ENCODE peak calls at places on chromosomes 6 and 20, in four cellular contexts. Y, N, K and G are unnamed samples.

GRCh38 chr6:34315780-34316179 is 67.0 kb upstream of the SMIM29 start:
- DNase-seq in K (no peak), Y (no peak), N (no peak), G (no peak)

GRCh38 chr6:79946242-79946641 is 1.1 kb downstream of the ELOVL4 start:
- DNase-seq in Y (peak), K (peak), N (no peak), G (no peak)

GRCh38 chr20:62844182-62844581 is 17.4 kb downstream of the TCFL5 start:
- DNase-seq in Y (no peak), K (no peak), N (no peak), G (no peak)

GRCh38 chr6:125310994-125311649 is 9.4 kb upstream of the HDDC2 start:
- DNase-seq in K (peak), N (no peak), Y (peak), G (no peak)

GRCh38 chr20:50868509-50869495 is 62.4 kb downstream of the ADNP start:
- DNase-seq in K (peak), Y (no peak), N (no peak), G (no peak)

GRCh38 chr6:38803129-38803528 is 88.0 kb downstream of the DNAH8 start:
- DNase-seq in K (no peak), N (no peak), Y (no peak), G (no peak)

GRCh38 chr6:2158596-2159271 is 86.7 kb downstream of the GMDS start:
- DNase-seq in Y (peak), N (no peak), K (no peak), G (no peak)

GRCh38 chr6:9204171-9204570 is 768.8 kb upstream of the SLC35B3 start:
- DNase-seq in N (no peak), K (no peak), Y (no peak), G (no peak)

GRCh38 chr6:81901589-81901988 is 149.1 kb upstream of the TENT5A start:
- DNase-seq in N (no peak), K (no peak), Y (no peak), G (no peak)

GRCh38 chr20:25197173-25197869 is 1.8 kb downstream of the ENTPD6 start:
- DNase-seq in N (peak), K (no peak), Y (no peak), G (no peak)

GRCh38 chr6:151108548-151108947 is 131.2 kb upstream of the AKAP12 start:
- DNase-seq in N (no peak), Y (no peak), K (no peak), G (no peak)

GRCh38 chr6:16623029-16623653 is 138.1 kb downstream of the ATXN1 start:
- DNase-seq in K (no peak), N (no peak), Y (no peak), G (no peak)

GRCh38 chr20:37670426-37670825 is 23.4 kb upstream of the CTNNBL1 start:
- DNase-seq in N (peak), K (no peak), Y (no peak), G (no peak)

GRCh38 chr6:135880066-135880972 is 28.8 kb downstream of the PDE7B start:
- DNase-seq in K (no peak), Y (peak), N (peak), G (no peak)

GRCh38 chr6:38179300-38179699 is 359.8 kb downstream of the ZFAND3 start:
- DNase-seq in N (no peak), Y (no peak), K (no peak), G (peak)

GRCh38 chr6:90467546-90467945 is 119.3 kb downstream of the MAP3K7 start:
- DNase-seq in N (no peak), Y (no peak), K (no peak), G (no peak)

GRCh38 chr6:36629792-36630191 is 35.6 kb downstream of the SRSF3 start:
- DNase-seq in Y (no peak), K (no peak), N (no peak), G (no peak)

GRCh38 chr20:1800180-1800579 is 95.0 kb upstream of the SIRPA start:
- DNase-seq in K (no peak), N (no peak), Y (no peak), G (no peak)

GRCh38 chr6:37830225-37830624 is 10.7 kb downstream of the ZFAND3 start:
- DNase-seq in K (no peak), Y (no peak), N (no peak), G (no peak)

GRCh38 chr6:56246941-56247653 is at the start of gene COL21A1:
- DNase-seq in Y (peak), N (peak), K (no peak), G (no peak)

GRCh38 chr6:63245908-63246307 is 34.6 kb downstream of the FKBP1C start:
- DNase-seq in N (no peak), Y (no peak), K (peak), G (no peak)

GRCh38 chr20:46200582-46201570 is 82.8 kb downstream of the CD40 start:
- DNase-seq in K (no peak), N (no peak), Y (no peak), G (no peak)

GRCh38 chr20:47951521-47951951 is 166.3 kb upstream of the SULF2 start:
- DNase-seq in K (no peak), N (no peak), Y (no peak), G (no peak)

GRCh38 chr6:136341967-136342366 is 52.3 kb upstream of the BCLAF1 start:
- DNase-seq in N (no peak), K (no peak), Y (no peak), G (no peak)

GRCh38 chr6:17305219-17306001 is 24.2 kb downstream of the RBM24 start:
- DNase-seq in N (no peak), K (no peak), Y (no peak), G (no peak)

GRCh38 chr20:50569864-50570836 is 60.0 kb downstream of the PTPN1 start:
- DNase-seq in Y (no peak), N (no peak), K (peak), G (no peak)

GRCh38 chr6:37321101-37321500 is 32.7 kb upstream of the RNF8 start:
- DNase-seq in Y (no peak), K (no peak), N (no peak), G (no peak)

GRCh38 chr20:32455171-32455900 is 97.2 kb downstream of the ASXL1 start:
- DNase-seq in N (no peak), Y (no peak), K (no peak), G (no peak)

GRCh38 chr20:41228858-41229257 is 88.7 kb downstream of the ZHX3 start:
- DNase-seq in K (no peak), N (no peak), Y (no peak), G (no peak)

GRCh38 chr20:1272368-1273155 is 6.5 kb downstream of the SNPH start:
- DNase-seq in N (no peak), Y (no peak), K (no peak), G (peak)

GRCh38 chr6:170134077-170135040 is 156.5 kb downstream of the DLL1 start:
- DNase-seq in N (no peak), K (no peak), Y (no peak), G (peak)
- TF ChIP-seq EP300 in N (no peak), K (no peak), Y (no peak), G (no peak)

GRCh38 chr6:158854214-158855101 is 35.3 kb upstream of the EZR start:
- DNase-seq in K (peak), Y (no peak), N (no peak), G (no peak)
- TF ChIP-seq POLR2A in K (no peak), Y (no peak), N (no peak), G (no peak)

DNA sequence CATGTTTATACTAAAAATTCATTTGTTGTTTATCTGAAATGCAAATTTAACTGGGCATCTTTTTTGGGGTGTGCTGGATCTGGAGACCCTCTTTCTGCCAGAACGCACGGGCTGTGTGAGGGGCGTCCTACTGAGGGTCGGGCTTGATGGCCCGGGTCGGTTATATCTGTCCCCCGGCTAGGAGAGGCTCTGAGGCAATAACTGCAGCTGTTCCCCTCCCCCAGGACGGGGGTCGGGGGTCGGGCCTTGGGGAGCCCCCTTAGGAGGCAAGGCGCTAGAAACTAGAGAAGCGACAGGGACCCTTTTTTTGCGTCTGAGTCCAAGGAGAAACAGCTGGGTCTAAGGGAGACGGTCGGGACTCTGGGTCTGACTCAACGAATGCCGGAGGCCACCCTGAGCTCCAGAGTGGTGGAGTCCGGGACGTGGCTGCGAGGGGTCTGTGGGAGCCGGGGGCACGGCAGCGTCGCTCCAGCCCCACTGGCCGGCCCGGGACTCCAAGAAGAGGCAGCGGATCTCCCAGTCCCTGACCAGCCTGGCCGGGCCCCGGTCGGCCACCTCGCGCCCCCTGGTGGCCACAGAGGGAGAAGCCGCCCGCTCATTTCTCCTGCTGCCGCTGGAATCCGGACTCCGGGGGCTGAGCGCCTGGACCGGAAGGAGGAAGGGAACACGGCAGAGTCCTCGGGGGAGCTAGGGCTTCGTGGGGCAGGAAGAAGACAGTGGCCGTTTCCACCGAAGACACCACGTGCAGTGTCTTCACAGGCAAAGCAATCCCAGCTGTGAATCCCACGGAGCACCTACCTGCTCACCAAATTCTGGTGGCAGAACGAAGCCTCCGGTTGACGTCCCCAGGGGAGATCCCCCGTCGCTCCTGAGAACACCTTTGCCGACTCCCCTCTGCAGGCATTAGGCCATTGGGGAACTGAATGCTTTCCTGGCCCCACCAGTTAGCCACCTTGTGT is 24.0 kb upstream of the SCML4 start:
- DNase-seq in Y (peak), K (peak), N (peak), G (peak)
- TF ChIP-seq CTCF in Y (peak), K (peak), N (peak), G (peak)

GRCh38 chr6:64266351-64266821 is 630.8 kb downstream of the PHF3 start:
- DNase-seq in Y (no peak), K (no peak), N (no peak), G (no peak)
- TF ChIP-seq EP300 in Y (no peak), K (no peak), N (no peak), G (no peak)

DNA sequence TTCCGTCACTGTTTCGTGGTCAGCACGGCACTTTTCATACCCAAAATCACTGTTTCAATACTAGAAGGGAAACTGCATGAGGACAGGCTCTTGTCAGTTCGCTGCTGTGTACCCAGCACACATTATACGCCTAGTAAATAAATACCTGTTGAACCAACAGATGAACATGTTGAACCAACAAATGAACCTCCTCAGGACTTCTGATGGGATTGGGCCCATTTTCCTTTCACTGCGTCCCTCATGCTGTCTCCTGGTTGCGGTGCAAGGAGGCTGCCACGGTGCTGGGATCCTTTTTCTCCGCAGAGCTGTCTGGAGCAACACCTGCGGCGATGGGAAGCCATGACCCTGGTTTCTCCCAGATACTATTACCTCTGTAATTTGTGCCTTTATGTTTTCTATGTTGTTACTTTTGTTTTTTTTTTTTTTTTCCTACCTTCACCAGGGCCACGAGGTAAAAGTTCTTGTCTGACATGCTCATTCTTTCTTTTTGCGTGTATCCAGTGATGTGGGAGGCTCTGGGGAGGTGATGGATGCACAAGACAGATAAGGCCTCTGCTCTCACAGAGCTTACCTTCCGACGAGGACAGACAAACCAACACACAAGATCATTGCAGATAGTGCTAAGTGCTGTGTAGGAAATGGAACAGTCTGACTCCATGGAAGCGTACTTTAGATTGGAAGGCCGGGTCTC is 1.1 kb downstream of the VAPB start:
- DNase-seq in N (no peak), K (no peak), Y (no peak), G (no peak)
- TF ChIP-seq POLR2A in N (no peak), K (no peak), Y (no peak), G (no peak)